ENCODE peak calls at places on chromosomes 4 and X, in seven cellular contexts. Q is astrocyte of the hippocampus; Z is AG10803; B is Kasumi-1; J is stimulated activated CD4-positive, alpha-beta T cell treated with anti-CD3 and anti-CD28 coated beads, Interleukin-4, amount 100 ng/mL, for 48 hours; C is esophagus muscularis mucosa; H is PC-9. M is an unnamed sample.

GRCh38 chr4:54330896-54331295 is 101.8 kb downstream of the PDGFRA start:
- DNase-seq in Q (no peak), Z (no peak), B (no peak), J (no peak), C (no peak), H (no peak), M (no peak)

GRCh38 chrX:40132751-40133150 is 35.0 kb upstream of the BCOR start:
- DNase-seq in Q (peak; percentile 87), Z (peak; percentile 80), B (no peak), J (no peak), C (peak; percentile 94), H (no peak), M (no peak)

GRCh38 chr4:108900018-108900417 is 137.2 kb upstream of the ETNPPL start:
- DNase-seq in Q (no peak), Z (no peak), B (no peak), J (no peak), C (no peak), H (no peak), M (no peak)

GRCh38 chr4:2873329-2873728 is 29.7 kb downstream of the ADD1 start:
- DNase-seq in Q (no peak), Z (no peak), B (no peak), J (no peak), C (no peak), H (no peak), M (no peak)

GRCh38 chr4:14910411-14910810 is 91.9 kb upstream of the CPEB2 start:
- DNase-seq in Q (no peak), Z (no peak), B (no peak), J (no peak), C (no peak), H (no peak), M (no peak)

GRCh38 chrX:145609951-145610511 is 207.6 kb upstream of the SLITRK2 start:
- DNase-seq in Q (peak; percentile 33), Z (peak; percentile 81), B (no peak), J (no peak), C (no peak), H (no peak), M (no peak)

GRCh38 chrX:129759576-129760061 is 20.1 kb upstream of the SASH3 start:
- DNase-seq in Q (peak; percentile 91), Z (peak; percentile 76), B (no peak), J (no peak), C (no peak), H (peak; percentile 63), M (no peak)

GRCh38 chrX:149687991-149688390 is 23.9 kb upstream of the MAGEA11 start:
- DNase-seq in Q (no peak), Z (no peak), B (no peak), J (no peak), C (no peak), H (no peak), M (no peak)

GRCh38 chr4:11720292-11720691 is 291.6 kb upstream of the HS3ST1 start:
- DNase-seq in Q (peak; percentile 58), Z (no peak), B (peak; percentile 76), J (no peak), C (no peak), H (no peak), M (no peak)

GRCh38 chr4:96097040-96097607 is 257.2 kb downstream of the PDHA2 start:
- DNase-seq in Q (peak; percentile 84), Z (no peak), B (no peak), J (no peak), C (no peak), H (no peak), M (no peak)

GRCh38 chr4:104758574-104758973 is 263.9 kb upstream of the CXXC4 start:
- DNase-seq in Q (no peak), Z (no peak), B (no peak), J (no peak), C (no peak), H (no peak), M (no peak)

GRCh38 chr4:117135634-117136354 is 50.4 kb upstream of the TRAM1L1 start:
- DNase-seq in Q (no peak), Z (no peak), B (no peak), J (no peak), C (no peak), H (peak; percentile 14), M (no peak)

GRCh38 chr4:24770111-24770584 is 25.2 kb upstream of the SOD3 start:
- DNase-seq in Q (peak; percentile 74), Z (peak; percentile 88), B (peak; percentile 76), J (peak; percentile 1), C (peak; percentile 78), H (peak; percentile 16), M (peak; percentile 48)

GRCh38 chr4:40721730-40722171 is 28.0 kb upstream of the NSUN7 start:
- DNase-seq in Q (peak; percentile 48), Z (peak; percentile 17), B (no peak), J (no peak), C (no peak), H (no peak), M (no peak)

GRCh38 chrX:11113731-11114130 is 2.6 kb downstream of the HCCS start:
- DNase-seq in Q (no peak), Z (peak; percentile 21), B (no peak), J (no peak), C (no peak), H (no peak), M (no peak)

GRCh38 chr4:110152386-110152785 is 46.0 kb downstream of the ELOVL6 start:
- DNase-seq in Q (no peak), Z (no peak), B (no peak), J (no peak), C (no peak), H (no peak), M (no peak)

GRCh38 chr4:184824776-184825393 is 883 bp downstream of the ACSL1 start:
- DNase-seq in Q (no peak), Z (no peak), B (peak; percentile 6), J (no peak), C (no peak), H (no peak), M (no peak)